ENCODE peak calls at places on chromosomes 6 and 20, in eight cellular contexts. G, N, X, A, T, V, D and C are unnamed samples.

GRCh38 chr20:20492521-20493334 is 124.8 kb downstream of the INSM1 start:
- DNase-seq in A (no peak), T (no peak), X (no peak), V (no peak), G (no peak), N (no peak), D (no peak), C (no peak)

GRCh38 chr20:21577551-21577950 is 63.7 kb upstream of the NKX2-2 start:
- DNase-seq in X (no peak), A (no peak), N (no peak), D (no peak), G (no peak), T (no peak), V (no peak), C (no peak)

GRCh38 chr6:64034840-64035656 is 399.4 kb downstream of the PHF3 start:
- DNase-seq in G (no peak), V (no peak), N (no peak), X (no peak), D (no peak), T (no peak), A (no peak), C (no peak)

GRCh38 chr20:42567409-42567808 is 622.3 kb downstream of the PTPRT start:
- DNase-seq in N (no peak), T (no peak), G (no peak), A (no peak), V (no peak), D (no peak), X (no peak), C (no peak)

GRCh38 chr6:106194949-106195919 is 109.1 kb downstream of the PRDM1 start:
- DNase-seq in N (no peak), G (no peak), X (no peak), D (no peak), V (peak; percentile 38), A (no peak), T (no peak), C (no peak)

GRCh38 chr20:59055302-59055701 is 12.7 kb upstream of the PRELID3B start:
- DNase-seq in V (no peak), G (no peak), T (no peak), X (no peak), A (no peak), D (no peak), N (no peak), C (no peak)

GRCh38 chr6:52718535-52718934 is 44.7 kb downstream of the GSTA2 start:
- DNase-seq in G (no peak), X (no peak), A (no peak), V (no peak), D (no peak), T (no peak), N (no peak), C (no peak)

GRCh38 chr20:36084897-36085617 is 69.5 kb upstream of the EPB41L1 start:
- DNase-seq in V (no peak), X (no peak), G (no peak), A (no peak), N (no peak), T (no peak), D (no peak), C (no peak)

GRCh38 chr20:23078351-23078993 is 7.7 kb downstream of the CD93 start:
- DNase-seq in N (no peak), G (no peak), V (no peak), X (no peak), D (no peak), A (no peak), T (no peak), C (no peak)

GRCh38 chr6:41430875-41431274 is 95.5 kb downstream of the NCR2 start:
- DNase-seq in V (no peak), X (no peak), N (no peak), D (no peak), G (no peak), T (no peak), A (no peak), C (no peak)

GRCh38 chr20:8431538-8432434 is 299.7 kb downstream of the PLCB1 start:
- DNase-seq in T (no peak), N (no peak), D (peak; percentile 72), A (no peak), V (no peak), X (peak; percentile 93), G (no peak), C (no peak)

GRCh38 chr20:53683506-53683905 is 89.9 kb upstream of the ZNF217 start:
- DNase-seq in D (no peak), N (no peak), G (no peak), X (no peak), A (no peak), T (no peak), V (no peak), C (no peak)

GRCh38 chr6:16840291-16840690 is 79.0 kb upstream of the ATXN1 start:
- DNase-seq in T (no peak), D (no peak), N (no peak), V (no peak), X (no peak), G (no peak), A (no peak), C (no peak)

GRCh38 chr6:28589234-28589951 is 63.7 kb downstream of the GPX5 start:
- DNase-seq in N (no peak), G (no peak), T (no peak), A (no peak), D (peak; percentile 35), V (no peak), X (peak; percentile 21), C (no peak)

GRCh38 chr20:51410586-51411325 is 131.8 kb downstream of the NFATC2 start:
- DNase-seq in T (no peak), N (no peak), V (no peak), X (no peak), A (no peak), D (no peak), G (no peak), C (no peak)

GRCh38 chr6:152099816-152100618 is 292.5 kb downstream of the ESR1 start:
- DNase-seq in V (no peak), D (peak; percentile 36), X (peak; percentile 85), N (no peak), T (no peak), G (peak; percentile 74), A (no peak), C (peak; percentile 68)

GRCh38 chr6:168667428-168667805 is 226.4 kb downstream of the SMOC2 start:
- DNase-seq in N (no peak), V (no peak), D (no peak), A (no peak), X (no peak), G (peak; percentile 37), T (no peak), C (no peak)

GRCh38 chr20:12207875-12208274 is 290.2 kb downstream of the BTBD3 start:
- DNase-seq in X (no peak), V (no peak), G (no peak), D (peak; percentile 14), T (no peak), N (no peak), A (no peak), C (no peak)
- H3K27ac ChIP-seq in X (no peak overlapping the region), V (no peak overlapping the region), G (no peak overlapping the region), D (no peak overlapping the region), T (no peak overlapping the region), N (no peak overlapping the region), A (no peak overlapping the region), C (no peak overlapping the region)

GRCh38 chr20:60600036-60600435 is 641.8 kb downstream of the CDH26 start:
- DNase-seq in N (no peak), T (no peak), G (no peak), X (no peak), A (no peak), V (no peak), D (no peak), C (no peak)

GRCh38 chr20:60598528-60598927 is 640.3 kb downstream of the CDH26 start:
- DNase-seq in D (no peak), A (no peak), T (no peak), X (no peak), N (no peak), V (no peak), G (no peak), C (no peak)

DNA sequence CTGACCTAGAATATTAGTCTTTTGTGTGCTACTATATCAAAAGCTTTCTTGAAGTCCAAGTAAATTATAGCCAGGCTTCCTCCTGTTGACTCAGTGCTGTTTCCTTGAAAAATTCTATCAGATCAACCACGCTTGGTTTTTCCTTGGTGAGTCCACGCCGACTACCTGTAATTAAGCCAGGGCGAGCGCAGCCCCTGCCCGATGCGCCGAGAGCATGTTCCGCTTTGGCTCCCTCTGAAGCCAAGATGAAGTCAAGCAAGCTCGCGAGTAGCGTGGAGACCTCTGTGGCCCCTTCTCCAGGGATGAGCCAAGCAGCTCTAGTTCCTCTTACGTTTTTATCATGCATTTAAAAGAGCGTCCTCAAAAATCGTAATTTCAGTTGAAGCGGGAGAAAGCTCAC is 641.2 kb downstream of the CDH26 start:
- DNase-seq in D (no peak), T (no peak), V (no peak), A (no peak), X (no peak), G (no peak), N (no peak), C (no peak)
- H3K9me3 ChIP-seq in D (no peaks in the 10 kb centered on the region), T (no peaks in the 10 kb centered on the region), V (no peaks in the 10 kb centered on the region), A (no peaks in the 10 kb centered on the region), X (no peaks in the 10 kb centered on the region), G (no peaks in the 10 kb centered on the region), N (no peaks in the 10 kb centered on the region), C (no peaks in the 10 kb centered on the region)

GRCh38 chr20:24470031-24470781 is 777 bp downstream of the SYNDIG1 start:
- DNase-seq in G (no peak), A (no peak), V (no peak), N (no peak), X (no peak), D (no peak), T (no peak), C (peak; percentile 79)
- H3K4me3 ChIP-seq in G (peak overlapping the region; percentile 62), A (peak overlapping the region; percentile 34), V (no peak overlapping the region), N (no peak overlapping the region), X (peak overlapping the region; percentile 57), D (no peak overlapping the region), T (peak overlapping the region; percentile 74), C (peak overlapping the region; percentile 21)

GRCh38 chr20:46316984-46317684 is 8.8 kb upstream of the CDH22 start:
- DNase-seq in D (no peak), G (no peak), A (no peak), T (no peak), V (no peak), N (no peak), X (no peak), C (no peak)

GRCh38 chr20:46315311-46315710 is 7.0 kb upstream of the CDH22 start:
- DNase-seq in V (no peak), X (no peak), A (no peak), T (no peak), D (no peak), N (no peak), G (no peak), C (no peak)

GRCh38 chr20:46312945-46313861 is 4.9 kb upstream of the CDH22 start:
- DNase-seq in D (no peak), G (no peak), A (no peak), T (no peak), N (no peak), V (no peak), X (no peak), C (no peak)

GRCh38 chr20:46312075-46312944 is 4.0 kb upstream of the CDH22 start:
- DNase-seq in V (no peak), N (no peak), X (no peak), T (no peak), A (no peak), G (no peak), D (no peak), C (no peak)

DNA sequence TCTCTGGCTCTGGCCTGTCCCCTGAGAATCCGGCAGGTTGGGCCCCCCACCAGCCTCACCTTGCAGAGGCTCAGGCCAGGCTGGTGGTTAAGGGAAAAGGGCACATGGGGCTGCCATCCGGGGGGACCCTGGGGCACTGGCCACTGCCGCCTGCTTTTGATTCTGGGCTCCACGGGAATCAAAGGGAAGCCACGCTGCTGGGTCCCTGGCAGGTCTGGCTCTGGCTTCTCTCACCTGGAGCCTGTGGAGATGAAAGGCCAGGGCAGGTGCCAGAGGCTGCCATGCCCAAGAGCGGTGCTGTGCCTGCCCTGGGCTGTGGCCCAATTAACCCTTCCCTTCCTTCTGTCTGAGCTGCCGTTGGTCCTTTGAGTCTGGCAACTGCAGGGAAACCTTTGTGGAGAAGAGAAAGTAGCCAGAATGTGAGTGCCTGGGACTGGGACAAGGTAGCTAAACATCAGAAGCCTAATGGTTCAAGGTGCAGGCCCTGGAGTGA is 9.4 kb upstream of the CDH22 start:
- DNase-seq in N (no peak), V (no peak), X (no peak), D (no peak), A (no peak), G (no peak), T (no peak), C (no peak)
- H3K27ac ChIP-seq in N (no peak overlapping the region), V (no peak overlapping the region), X (no peak overlapping the region), D (no peak overlapping the region), A (no peak overlapping the region), G (no peak overlapping the region), T (no peak overlapping the region), C (no peak overlapping the region)